ENCODE peak calls at places on chromosome 2, in five cellular contexts. Z is ascending aorta; Y is naive thymus-derived CD4-positive, alpha-beta T cell; L is effector memory CD4-positive, alpha-beta T cell; H is hepatocyte. C is an unnamed sample.

GRCh38 chr2:65562890-65563289 is 130.5 kb upstream of the SPRED2 start:
- DNase-seq in Z (no peak), L (no peak), H (no peak), Y (no peak), C (no peak)

GRCh38 chr2:150134223-150134858 is 353.1 kb downstream of the RND3 start:
- DNase-seq in L (no peak), Y (no peak), H (no peak), Z (no peak), C (no peak)

GRCh38 chr2:9191044-9191481 is 15.5 kb upstream of the ASAP2 start:
- DNase-seq in H (peak), Z (peak), Y (no peak), L (no peak), C (peak)

GRCh38 chr2:222756951-222757645 is 85.6 kb downstream of the MOGAT1 start:
- DNase-seq in H (peak), Y (no peak), Z (no peak), L (no peak), C (no peak)

GRCh38 chr2:159996792-159997546 is 65.4 kb downstream of the PLA2R1 start:
- DNase-seq in Y (no peak), L (no peak), H (no peak), Z (no peak), C (no peak)

GRCh38 chr2:183455056-183455455 is 330.8 kb downstream of the NUP35 start:
- DNase-seq in H (no peak), L (no peak), Y (no peak), Z (no peak), C (no peak)

GRCh38 chr2:134122610-134123009 is 131.3 kb upstream of the MGAT5 start:
- DNase-seq in Z (no peak), H (no peak), L (no peak), Y (peak), C (no peak)

GRCh38 chr2:120508581-120509041 is 162.7 kb downstream of the INHBB start:
- DNase-seq in Z (no peak), H (no peak), Y (no peak), L (no peak), C (no peak)

GRCh38 chr2:18623782-18624181 is 34.4 kb upstream of the NT5C1B start:
- DNase-seq in H (no peak), L (no peak), Z (no peak), Y (no peak), C (no peak)

GRCh38 chr2:120867290-120868231 is 131.9 kb downstream of the GLI2 start:
- DNase-seq in H (peak), Y (no peak), Z (peak), L (no peak), C (peak)

GRCh38 chr2:71379086-71379485 is 47.5 kb downstream of the ZNF638 start:
- DNase-seq in Y (no peak), L (no peak), H (peak), Z (no peak), C (no peak)

GRCh38 chr2:103959174-103960125 is 894.5 kb upstream of the POU3F3 start:
- DNase-seq in H (peak), L (no peak), Z (no peak), Y (no peak), C (peak)

GRCh38 chr2:195414479-195414878 is 242.5 kb upstream of the SLC39A10 start:
- DNase-seq in L (no peak), H (no peak), Y (no peak), Z (no peak), C (no peak)

GRCh38 chr2:233386382-233387041 is 32.2 kb downstream of the DGKD start:
- DNase-seq in H (no peak), Z (no peak), Y (no peak), L (no peak), C (peak)

GRCh38 chr2:120539937-120540718 is 194.2 kb downstream of the INHBB start:
- DNase-seq in Y (no peak), H (peak), L (no peak), Z (peak), C (no peak)

GRCh38 chr2:229090231-229090630 is 180.9 kb downstream of the PID1 start:
- DNase-seq in H (no peak), Y (no peak), Z (no peak), L (no peak), C (no peak)

GRCh38 chr2:233700028-233700635 is 7.4 kb downstream of the UGT1A6 start:
- DNase-seq in Y (no peak), L (no peak), Z (no peak), H (peak), C (no peak)

GRCh38 chr2:7972670-7973069 is 709.2 kb upstream of the ID2 start:
- DNase-seq in Y (no peak), H (no peak), L (no peak), Z (no peak), C (no peak)

GRCh38 chr2:79832540-79833234 is 319.8 kb downstream of the CTNNA2 start:
- DNase-seq in H (no peak), Y (no peak), Z (no peak), L (no peak), C (peak)

GRCh38 chr2:20185176-20186022 is 39.5 kb downstream of the SDC1 start:
- DNase-seq in Y (no peak), H (no peak), L (no peak), Z (peak), C (no peak)

DNA sequence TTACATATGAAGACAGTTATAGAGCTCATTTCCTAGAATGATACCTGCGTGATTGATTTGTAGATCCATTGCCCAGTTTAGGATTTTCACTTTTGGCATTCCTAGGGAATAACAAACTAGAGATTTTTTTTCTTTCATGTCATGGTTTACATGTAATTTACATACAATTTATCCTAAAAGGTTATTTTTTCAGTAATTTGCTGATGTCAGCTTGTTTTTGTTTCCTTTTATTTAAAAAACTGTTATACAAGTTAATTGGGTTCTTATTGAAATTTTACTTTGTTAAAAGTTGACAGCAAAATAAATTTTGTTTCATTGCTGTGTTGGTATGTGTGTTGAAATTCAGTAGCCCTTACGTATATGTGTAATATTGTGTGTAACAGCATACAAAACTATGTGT is 23.4 kb downstream of the MTX2 start:
- DNase-seq in Z (no peak), L (no peak), Y (no peak), H (no peak), C (no peak)
- H3K27ac ChIP-seq in Z (no peak), L (no peak), Y (no peak), H (no peak), C (no peak)

GRCh38 chr2:140863713-140864112 is 1267.1 kb downstream of the LRP1B start:
- DNase-seq in Y (no peak), H (peak), L (no peak), Z (no peak), C (no peak)
- H3K27ac ChIP-seq in Y (no peak), H (no peak), L (no peak), Z (no peak), C (no peak)

GRCh38 chr2:191265311-191266170 is 20.3 kb downstream of the MYO1B start:
- DNase-seq in Y (no peak), L (no peak), Z (no peak), H (no peak), C (no peak)
- H3K27ac ChIP-seq in Y (no peak), L (no peak), Z (peak), H (no peak), C (no peak)

DNA sequence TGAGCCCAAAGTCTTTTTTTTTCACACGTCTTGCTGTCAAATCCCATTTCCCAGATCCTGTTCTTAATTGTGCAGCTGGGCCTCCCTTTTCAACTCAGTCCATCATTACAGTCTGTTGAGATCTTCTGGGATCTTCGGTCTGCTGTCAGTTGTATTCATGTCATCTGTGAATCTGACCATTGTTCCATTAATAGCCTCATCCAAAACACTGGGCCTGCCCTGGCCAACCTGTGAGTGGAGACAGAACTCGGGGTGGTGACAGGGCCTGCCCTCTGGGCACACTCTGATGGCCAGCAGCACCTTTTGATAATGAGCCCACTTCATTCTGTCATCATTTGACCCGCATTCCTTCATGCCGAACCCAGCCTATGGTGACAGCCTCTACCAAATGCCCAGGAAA is 39.8 kb upstream of the SEMA4C start:
- DNase-seq in L (no peak), Y (no peak), Z (no peak), H (no peak), C (no peak)
- H3K27ac ChIP-seq in L (no peak), Y (no peak), Z (no peak), H (no peak), C (peak)

GRCh38 chr2:37390777-37391176 is 46.3 kb downstream of the QPCT start:
- DNase-seq in Z (no peak), Y (no peak), L (no peak), H (no peak), C (no peak)

GRCh38 chr2:37389984-37390765 is 45.7 kb downstream of the QPCT start:
- DNase-seq in L (peak), H (peak), Z (no peak), Y (peak), C (peak)

GRCh38 chr2:37388074-37388473 is 43.6 kb downstream of the QPCT start:
- DNase-seq in Z (no peak), L (no peak), H (peak), Y (no peak), C (no peak)

GRCh38 chr2:37387143-37387835 is 42.9 kb downstream of the QPCT start:
- DNase-seq in Y (no peak), H (no peak), Z (no peak), L (no peak), C (no peak)

DNA sequence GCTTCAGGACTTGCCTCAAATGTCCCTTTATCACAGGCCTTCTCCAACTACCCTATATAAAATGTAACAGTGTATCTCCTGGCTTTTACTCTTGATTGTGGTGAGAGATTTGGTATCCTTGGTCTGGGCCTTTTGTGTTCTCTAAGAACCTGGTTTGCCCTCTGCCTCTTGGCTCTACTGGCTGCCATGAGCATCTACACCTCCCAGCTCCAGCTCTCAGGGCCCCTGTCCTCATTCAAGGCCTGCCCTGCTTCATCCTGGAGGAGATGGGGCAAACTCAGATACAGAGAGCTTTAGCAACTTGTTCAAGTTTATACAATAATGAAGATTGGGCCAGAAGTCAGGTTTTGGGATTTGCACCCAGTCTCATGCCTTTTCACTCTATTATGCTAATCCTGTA is 45.0 kb downstream of the QPCT start:
- DNase-seq in Z (no peak), Y (no peak), H (no peak), L (no peak), C (no peak)
- H3K27ac ChIP-seq in Z (no peak), Y (no peak), H (no peak), L (peak), C (no peak)

GRCh38 chr2:128562471-128563347 is 244.0 kb upstream of the HS6ST1 start:
- DNase-seq in L (no peak), H (no peak), Z (no peak), Y (no peak), C (no peak)
- H3K27ac ChIP-seq in L (no peak), H (no peak), Z (peak), Y (no peak), C (no peak)

GRCh38 chr2:230706966-230707365 is 5.7 kb upstream of the CAB39 start:
- DNase-seq in L (no peak), Y (no peak), H (no peak), Z (no peak), C (no peak)
- H3K27ac ChIP-seq in L (no peak), Y (no peak), H (peak), Z (no peak), C (no peak)

GRCh38 chr2:70142590-70143313 is 48.1 kb downstream of the C2orf42 start:
- DNase-seq in Z (peak), L (peak), Y (peak), H (peak), C (peak)

GRCh38 chr2:70145851-70146739 is 44.7 kb downstream of the C2orf42 start:
- DNase-seq in H (no peak), Y (no peak), L (no peak), Z (no peak), C (no peak)

GRCh38 chr2:70143314-70144150 is 47.3 kb downstream of the C2orf42 start:
- DNase-seq in L (peak), H (peak), Y (peak), Z (no peak), C (no peak)

GRCh38 chr2:70145168-70145538 is 45.7 kb downstream of the C2orf42 start:
- DNase-seq in H (no peak), Y (no peak), L (no peak), Z (no peak), C (no peak)

GRCh38 chr2:70144443-70145167 is 46.2 kb downstream of the C2orf42 start:
- DNase-seq in H (no peak), Y (no peak), Z (no peak), L (no peak), C (no peak)
- H3K27ac ChIP-seq in H (no peak), Y (peak), Z (no peak), L (peak), C (no peak)

GRCh38 chr2:191316246-191316645 is 71.0 kb downstream of the MYO1B start:
- DNase-seq in L (no peak), Z (no peak), H (no peak), Y (no peak), C (no peak)
- H3K27ac ChIP-seq in L (no peak), Z (no peak), H (no peak), Y (no peak), C (no peak)

GRCh38 chr2:113138428-113139322 is 11.3 kb downstream of the IL1RN start:
- DNase-seq in H (peak), Z (no peak), Y (peak), L (no peak), C (no peak)
- H3K27ac ChIP-seq in H (peak), Z (no peak), Y (peak), L (no peak), C (no peak)